ENCODE peak calls at places on chromosomes 12 and 14, in five cellular contexts. M is H4; B is A549; Y is fibroblast of lung; Q is stimulated activated CD8-positive, alpha-beta memory T cell treated with anti-CD3 and anti-CD28 coated beads, Interleukin-12 subunit alpha, Interleukin-12 subunit beta, amount 100 ng/mL, for 1 hour. J is an unnamed sample.

GRCh38 chr12:24820872-24821271 is 128.0 kb downstream of the BCAT1 start:
- DNase-seq in M (no peak), B (no peak), Y (peak; percentile 90), Q (no peak), J (peak; percentile 14)

GRCh38 chr12:123142948-123143752 is 7.7 kb downstream of the PITPNM2 start:
- DNase-seq in M (peak; percentile 31), B (no peak), Y (peak; percentile 49), Q (no peak), J (peak; percentile 71)

GRCh38 chr14:79510659-79511058 is 700.6 kb downstream of the DIO2 start:
- DNase-seq in M (no peak), B (no peak), Y (peak; percentile 87), Q (no peak), J (no peak)

GRCh38 chr14:93683241-93683640 is 105.0 kb downstream of the PRIMA1 start:
- DNase-seq in M (peak; percentile 85), B (no peak), Y (no peak), Q (no peak), J (peak; percentile 1)

GRCh38 chr14:78175412-78175811 is 5.2 kb downstream of the NRXN3 start:
- DNase-seq in M (no peak), B (no peak), Y (no peak), Q (no peak), J (no peak)

GRCh38 chr12:91687052-91688017 is 458.3 kb downstream of the BTG1 start:
- DNase-seq in M (no peak), B (no peak), Y (peak; percentile 70), Q (no peak), J (no peak)

GRCh38 chr12:121127501-121127900 is 5.2 kb upstream of the P2RX7 start:
- DNase-seq in M (no peak), B (no peak), Y (no peak), Q (no peak), J (no peak)

GRCh38 chr12:26113853-26114719 is 10.8 kb downstream of the BHLHE41 start:
- DNase-seq in M (peak; percentile 83), B (peak; percentile 73), Y (peak; percentile 87), Q (peak; percentile 37), J (peak; percentile 96)

GRCh38 chr14:76937181-76938091 is 91.1 kb downstream of the IRF2BPL start:
- DNase-seq in M (peak; percentile 52), B (no peak), Y (peak; percentile 91), Q (no peak), J (no peak)

GRCh38 chr12:20030847-20031246 is 337.5 kb upstream of the PDE3A start:
- DNase-seq in M (no peak), B (no peak), Y (no peak), Q (no peak), J (no peak)